ENCODE peak calls at places on chromosomes 16 and 17, in four cellular contexts. X, L, D and P are unnamed samples. For H3K36me3 and H3K27me3, the result is how much of the 10 kb centered on the place peaks cover.

GRCh38 chr16:56029026-56029425 is 153.9 kb upstream of the CES5A start:
- DNase-seq in X (no peak), L (no peak), D (no peak), P (no peak)

GRCh38 chr16:81185416-81185815 is 53.1 kb upstream of the BCO1 start:
- DNase-seq in X (no peak), L (no peak), D (no peak), P (no peak)

GRCh38 chr17:8173871-8174322 is 2.3 kb downstream of the TMEM107 start:
- DNase-seq in X (no peak), L (no peak), D (no peak), P (no peak)

GRCh38 chr17:50668025-50668837 is 33.5 kb downstream of the ABCC3 start:
- DNase-seq in X (no peak), L (no peak), D (no peak), P (peak)

GRCh38 chr16:14377326-14377725 is 252.7 kb downstream of the PARN start:
- DNase-seq in X (no peak), L (no peak), D (no peak), P (no peak)

GRCh38 chr17:6603746-6604325 is 36.7 kb downstream of the KIAA0753 start:
- DNase-seq in X (no peak), L (no peak), D (peak), P (no peak)

GRCh38 chr17:80827646-80828643 is 163.7 kb upstream of the CHMP6 start:
- DNase-seq in X (no peak), L (no peak), D (peak), P (no peak)

GRCh38 chr16:73215482-73216377 is 167.8 kb upstream of the ZFHX3 start:
- DNase-seq in X (no peak), L (no peak), D (no peak), P (no peak)

GRCh38 chr17:48970224-48970623 is 1.8 kb upstream of the GIP start:
- DNase-seq in X (no peak), L (no peak), D (no peak), P (no peak)

GRCh38 chr17:73838815-73839214 is 194.6 kb upstream of the SDK2 start:
- DNase-seq in X (no peak), L (no peak), D (no peak), P (no peak)

GRCh38 chr17:61996916-61997605 is 68.0 kb downstream of the MED13 start:
- DNase-seq in X (no peak), L (no peak), D (no peak), P (no peak)

GRCh38 chr17:35740997-35741931 is 9.8 kb downstream of the RASL10B start:
- DNase-seq in X (no peak), L (no peak), D (no peak), P (no peak)

GRCh38 chr16:88059701-88060386 is 108.6 kb downstream of the BANP start:
- DNase-seq in X (no peak), L (no peak), D (no peak), P (no peak)

GRCh38 chr17:67608691-67609090 is 109.0 kb upstream of the NOL11 start:
- DNase-seq in X (no peak), L (no peak), D (peak), P (no peak)

GRCh38 chr17:81329279-81329926 is 34.3 kb upstream of the SLC38A10 start:
- DNase-seq in X (peak), L (no peak), D (peak), P (peak)

GRCh38 chr17:13429201-13429600 is 172.5 kb downstream of the HS3ST3A1 start:
- DNase-seq in X (no peak), L (no peak), D (no peak), P (no peak)

GRCh38 chr16:48385272-48385953 is at the start of gene SIAH1:
- DNase-seq in X (no peak), L (peak), D (peak), P (peak)

GRCh38 chr17:44311562-44312181 is 3.3 kb downstream of the RUNDC3A start:
- DNase-seq in X (no peak), L (no peak), D (no peak), P (no peak)

GRCh38 chr16:7731121-7731520 is 398.5 kb downstream of the RBFOX1 start:
- DNase-seq in X (no peak), L (no peak), D (no peak), P (no peak)

GRCh38 chr16:50603206-50604064 is 55.2 kb downstream of the NKD1 start:
- DNase-seq in X (peak), L (no peak), D (no peak), P (no peak)

GRCh38 chr16:68356249-68356918 is 45.6 kb downstream of the PRMT7 start:
- DNase-seq in X (no peak), L (peak), D (peak), P (peak)

GRCh38 chr17:82215095-82215971 is 2.7 kb upstream of the CCDC57 start:
- DNase-seq in X (no peak), L (no peak), D (peak), P (no peak)

GRCh38 chr16:89242795-89243200 is 25.3 kb downstream of the ZNF778 start:
- DNase-seq in X (no peak), L (no peak), D (no peak), P (no peak)

GRCh38 chr16:89246383-89246902 is 28.9 kb downstream of the ZNF778 start:
- DNase-seq in X (no peak), L (no peak), D (no peak), P (no peak)

GRCh38 chr16:89246903-89247733 is 29.6 kb downstream of the ZNF778 start:
- DNase-seq in X (no peak), L (peak), D (peak), P (peak)

GRCh38 chr16:89243664-89244063 is 26.2 kb downstream of the ZNF778 start:
- DNase-seq in X (no peak), L (no peak), D (no peak), P (no peak)

GRCh38 chr16:89244754-89245153 is 27.3 kb downstream of the ZNF778 start:
- DNase-seq in X (no peak), L (no peak), D (no peak), P (peak)
- H3K36me3 ChIP-seq in X (under half), L (under half), D (under half), P (under half)

DNA sequence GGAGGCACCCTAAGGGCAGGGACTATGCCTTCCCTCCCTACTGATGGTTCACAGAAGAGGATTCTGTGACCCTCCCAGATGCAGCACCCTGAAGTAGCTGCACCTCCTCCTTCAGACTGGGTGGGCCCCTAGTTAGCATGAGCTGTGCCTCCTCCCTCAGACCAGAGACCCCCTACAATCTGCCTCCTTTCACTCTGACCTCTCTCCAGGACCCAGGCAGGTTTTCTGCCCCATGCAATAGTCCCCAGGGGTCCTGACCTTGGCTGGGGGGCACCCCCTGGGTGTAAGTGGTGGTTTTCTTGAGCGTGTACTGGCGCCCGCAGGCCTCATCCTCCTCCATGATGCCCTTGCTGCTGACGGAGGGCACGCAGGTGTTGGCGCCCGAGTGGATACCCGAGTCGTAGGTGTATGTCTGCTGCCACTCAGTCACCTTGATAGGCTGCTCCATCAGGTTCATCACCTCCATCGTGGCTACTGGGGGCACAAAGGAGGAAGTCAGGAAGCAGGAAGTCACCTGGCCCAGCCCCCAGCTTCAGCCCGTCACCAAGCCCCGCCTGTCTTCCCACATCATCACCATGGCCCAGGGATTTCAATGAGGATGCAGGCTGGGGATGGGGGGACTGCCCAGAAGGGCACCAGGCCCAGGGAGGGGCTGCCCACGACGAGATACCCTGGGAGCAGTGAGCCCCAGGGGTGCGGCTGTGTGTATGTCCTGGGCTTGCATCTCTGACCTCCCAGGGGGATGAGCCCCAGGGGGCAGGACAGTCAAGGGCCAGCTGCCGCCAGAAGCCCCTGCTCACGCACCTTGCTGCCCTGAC is 14.9 kb downstream of the JUP start:
- DNase-seq in X (no peak), L (no peak), D (no peak), P (no peak)
- H3K4me3 ChIP-seq in X (no peak), L (no peak), D (no peak), P (no peak)

GRCh38 chr16:1058216-1058615 is 14.3 kb upstream of the SSTR5 start:
- DNase-seq in X (no peak), L (no peak), D (no peak), P (no peak)

GRCh38 chr16:1057252-1057932 is 15.2 kb upstream of the SSTR5 start:
- DNase-seq in X (no peak), L (peak), D (peak), P (peak)

GRCh38 chr16:1060416-1061340 is 11.9 kb upstream of the SSTR5 start:
- DNase-seq in X (no peak), L (no peak), D (no peak), P (no peak)

GRCh38 chr16:1061769-1062505 is 10.6 kb upstream of the SSTR5 start:
- DNase-seq in X (no peak), L (no peak), D (no peak), P (no peak)

GRCh38 chr16:1059310-1059709 is 13.2 kb upstream of the SSTR5 start:
- DNase-seq in X (no peak), L (no peak), D (no peak), P (no peak)
- H3K27me3 ChIP-seq in X (under half), L (under half), D (under half), P (under half)

GRCh38 chr17:11986179-11986938 is 10.9 kb downstream of the ZNF18 start:
- DNase-seq in X (no peak), L (no peak), D (no peak), P (no peak)
- H3K36me3 ChIP-seq in X (under half), L (under half), D (under half), P (under half)

GRCh38 chr17:1709971-1710806 is at the start of gene TLCD2:
- DNase-seq in X (no peak), L (peak), D (peak), P (peak)

GRCh38 chr17:1712271-1712670 is 2.1 kb upstream of the TLCD2 start:
- DNase-seq in X (no peak), L (no peak), D (no peak), P (no peak)

GRCh38 chr17:1710807-1711553 is 803 bp upstream of the TLCD2 start:
- DNase-seq in X (no peak), L (no peak), D (no peak), P (peak)

GRCh38 chr17:1713160-1713877 is 3.1 kb upstream of the TLCD2 start:
- DNase-seq in X (no peak), L (no peak), D (no peak), P (no peak)

DNA sequence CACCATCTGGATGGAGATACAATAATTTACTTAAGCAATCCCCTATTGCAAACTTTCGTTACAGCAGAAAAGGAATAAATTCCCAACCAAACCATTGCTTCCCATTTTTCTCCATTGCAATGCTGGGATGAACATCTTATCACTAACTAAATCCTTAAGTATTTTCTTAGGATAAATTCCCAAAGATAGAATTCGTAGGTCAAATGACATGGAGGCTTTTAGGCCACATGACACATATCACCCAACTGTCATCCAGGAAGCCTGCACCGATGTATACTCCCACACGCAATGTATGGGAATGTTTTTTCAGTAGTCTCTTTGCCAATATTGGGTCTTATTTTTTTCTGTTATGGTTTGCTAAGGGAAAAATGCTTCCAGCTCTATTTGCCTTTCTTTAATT is 1.6 kb upstream of the TLCD2 start:
- DNase-seq in X (no peak), L (no peak), D (no peak), P (no peak)
- H3K4me3 ChIP-seq in X (no peak), L (no peak), D (no peak), P (no peak)

GRCh38 chr16:5187402-5187952 is 89.9 kb upstream of the EEF2KMT start:
- DNase-seq in X (no peak), L (no peak), D (no peak), P (no peak)

GRCh38 chr16:5186381-5186903 is 88.8 kb upstream of the EEF2KMT start:
- DNase-seq in X (no peak), L (no peak), D (no peak), P (no peak)

GRCh38 chr16:5193877-5194276 is 96.3 kb upstream of the EEF2KMT start:
- DNase-seq in X (no peak), L (no peak), D (no peak), P (peak)

GRCh38 chr16:5188318-5189025 is 90.9 kb upstream of the EEF2KMT start:
- DNase-seq in X (no peak), L (no peak), D (no peak), P (no peak)
- H3K27me3 ChIP-seq in X (under half), L (under half), D (under half), P (under half)